ENCODE peak calls at places on chromosomes 11 and 22, in five cellular contexts. L is activated CD4-positive, alpha-beta T cell treated with anti-CD3 and anti-CD28 coated beads, Interleukin-2, amount 50 U/mL, for 4 hours; T is IMR-90; M is EL; N is activated effector memory CD4-positive, alpha-beta T cell treated with anti-CD3 and anti-CD28 coated beads, Interleukin-2, amount 50 U/mL, for 16 hours. X is an unnamed sample.

GRCh38 chr11:69479591-69480271 is 1.7 kb upstream of the LINC01488 start:
- DNase-seq in N (no peak), T (no peak), M (no peak), L (no peak), X (peak; percentile 83)

GRCh38 chr11:26792956-26793355 is 71.1 kb upstream of the SLC5A12 start:
- DNase-seq in T (no peak), M (no peak), N (no peak), L (no peak), X (no peak)

GRCh38 chr11:16739326-16739875 is 954 bp downstream of the C11orf58 start:
- DNase-seq in L (no peak), T (peak; percentile 28), M (no peak), N (no peak), X (peak; percentile 52)

GRCh38 chr22:27726726-27727449 is 74.7 kb downstream of the MN1 start:
- DNase-seq in M (peak; percentile 66), L (no peak), N (peak; percentile 24), T (peak; percentile 34), X (no peak)

GRCh38 chr11:128210148-128210940 is 377.0 kb downstream of the ETS1 start:
- DNase-seq in N (no peak), M (peak; percentile 99), T (peak; percentile 94), L (no peak), X (peak; percentile 84)

GRCh38 chr11:119148855-119149370 is at the start of gene ABCG4:
- DNase-seq in N (peak; percentile 74), T (no peak), M (peak; percentile 18), L (no peak), X (peak; percentile 81)

GRCh38 chr11:45796461-45796861 is 8.5 kb upstream of the SLC35C1 start:
- DNase-seq in L (no peak), T (no peak), M (no peak), N (no peak), X (no peak)

GRCh38 chr11:124758355-124759267 is 3.5 kb downstream of the ESAM start:
- DNase-seq in M (peak; percentile 74), T (peak; percentile 44), N (peak; percentile 87), L (peak; percentile 53), X (peak; percentile 97)